ENCODE peak calls at places on chromosomes 13 and 19, in four cellular contexts. One of them, this sample, is unnamed.

GRCh38 chr13:86446311-86446710 is 647.1 kb upstream of the SLITRK6 start:
- DNase-seq in cardiac muscle cell: peak; percentile 22
- DNase-seq in Peyer's patch: no peak
- DNase-seq in MM.1S: no peak
- DNase-seq in this sample: no peak

GRCh38 chr13:48160879-48161278 is 66.0 kb upstream of the MED4 start:
- DNase-seq in Peyer's patch: no peak
- DNase-seq in cardiac muscle cell: peak; percentile 21
- DNase-seq in MM.1S: no peak
- DNase-seq in this sample: no peak

GRCh38 chr19:19602136-19602712 is 16.3 kb downstream of the PBX4 start:
- DNase-seq in Peyer's patch: no peak
- DNase-seq in cardiac muscle cell: no peak
- DNase-seq in MM.1S: no peak
- DNase-seq in this sample: no peak

GRCh38 chr13:37446503-37446902 is 152.1 kb downstream of the POSTN start:
- DNase-seq in Peyer's patch: no peak
- DNase-seq in MM.1S: no peak
- DNase-seq in cardiac muscle cell: peak; percentile 86
- DNase-seq in this sample: no peak

GRCh38 chr13:98275711-98276171 is 98.7 kb upstream of the RNF113B start:
- DNase-seq in Peyer's patch: no peak
- DNase-seq in MM.1S: no peak
- DNase-seq in cardiac muscle cell: no peak
- DNase-seq in this sample: no peak

GRCh38 chr19:33639034-33639681 is 17.4 kb downstream of the CHST8 start:
- DNase-seq in MM.1S: peak; percentile 60
- DNase-seq in cardiac muscle cell: no peak
- DNase-seq in Peyer's patch: no peak
- DNase-seq in this sample: no peak

GRCh38 chr13:112771139-112771876 is 81.5 kb downstream of the ATP11A start:
- DNase-seq in MM.1S: no peak
- DNase-seq in cardiac muscle cell: no peak
- DNase-seq in Peyer's patch: no peak
- DNase-seq in this sample: no peak

GRCh38 chr19:2129486-2129885 is 21.9 kb downstream of the AP3D1 start:
- DNase-seq in MM.1S: no peak
- DNase-seq in cardiac muscle cell: no peak
- DNase-seq in Peyer's patch: no peak
- DNase-seq in this sample: no peak

GRCh38 chr13:97540696-97541095 is 106.7 kb downstream of the RAP2A start:
- DNase-seq in MM.1S: no peak
- DNase-seq in Peyer's patch: no peak
- DNase-seq in cardiac muscle cell: peak; percentile 68
- DNase-seq in this sample: no peak

GRCh38 chr13:110593430-110594130 is 21.8 kb upstream of the NAXD start:
- DNase-seq in MM.1S: peak; percentile 69
- DNase-seq in Peyer's patch: no peak
- DNase-seq in cardiac muscle cell: peak; percentile 71
- DNase-seq in this sample: no peak

GRCh38 chr13:39596176-39596575 is 6.8 kb downstream of the LHFPL6 start:
- DNase-seq in cardiac muscle cell: no peak
- DNase-seq in Peyer's patch: no peak
- DNase-seq in MM.1S: no peak
- DNase-seq in this sample: no peak

GRCh38 chr13:113915012-113915763 is 51.3 kb upstream of the GAS6 start:
- DNase-seq in MM.1S: no peak
- DNase-seq in Peyer's patch: peak; percentile 33
- DNase-seq in cardiac muscle cell: no peak
- DNase-seq in this sample: no peak

GRCh38 chr13:55432814-55433213 is 1707.9 kb upstream of the PRR20A start:
- DNase-seq in MM.1S: no peak
- DNase-seq in Peyer's patch: no peak
- DNase-seq in cardiac muscle cell: no peak
- DNase-seq in this sample: no peak

GRCh38 chr13:61391426-61391825 is 24.2 kb downstream of the PCDH20 start:
- DNase-seq in cardiac muscle cell: no peak
- DNase-seq in Peyer's patch: no peak
- DNase-seq in MM.1S: peak; percentile 57
- DNase-seq in this sample: no peak

GRCh38 chr19:3075605-3076431 is 13.5 kb upstream of the TLE5 start:
- DNase-seq in MM.1S: peak; percentile 43
- DNase-seq in cardiac muscle cell: peak; percentile 43
- DNase-seq in Peyer's patch: peak; percentile 86
- DNase-seq in this sample: peak; percentile 75

DNA sequence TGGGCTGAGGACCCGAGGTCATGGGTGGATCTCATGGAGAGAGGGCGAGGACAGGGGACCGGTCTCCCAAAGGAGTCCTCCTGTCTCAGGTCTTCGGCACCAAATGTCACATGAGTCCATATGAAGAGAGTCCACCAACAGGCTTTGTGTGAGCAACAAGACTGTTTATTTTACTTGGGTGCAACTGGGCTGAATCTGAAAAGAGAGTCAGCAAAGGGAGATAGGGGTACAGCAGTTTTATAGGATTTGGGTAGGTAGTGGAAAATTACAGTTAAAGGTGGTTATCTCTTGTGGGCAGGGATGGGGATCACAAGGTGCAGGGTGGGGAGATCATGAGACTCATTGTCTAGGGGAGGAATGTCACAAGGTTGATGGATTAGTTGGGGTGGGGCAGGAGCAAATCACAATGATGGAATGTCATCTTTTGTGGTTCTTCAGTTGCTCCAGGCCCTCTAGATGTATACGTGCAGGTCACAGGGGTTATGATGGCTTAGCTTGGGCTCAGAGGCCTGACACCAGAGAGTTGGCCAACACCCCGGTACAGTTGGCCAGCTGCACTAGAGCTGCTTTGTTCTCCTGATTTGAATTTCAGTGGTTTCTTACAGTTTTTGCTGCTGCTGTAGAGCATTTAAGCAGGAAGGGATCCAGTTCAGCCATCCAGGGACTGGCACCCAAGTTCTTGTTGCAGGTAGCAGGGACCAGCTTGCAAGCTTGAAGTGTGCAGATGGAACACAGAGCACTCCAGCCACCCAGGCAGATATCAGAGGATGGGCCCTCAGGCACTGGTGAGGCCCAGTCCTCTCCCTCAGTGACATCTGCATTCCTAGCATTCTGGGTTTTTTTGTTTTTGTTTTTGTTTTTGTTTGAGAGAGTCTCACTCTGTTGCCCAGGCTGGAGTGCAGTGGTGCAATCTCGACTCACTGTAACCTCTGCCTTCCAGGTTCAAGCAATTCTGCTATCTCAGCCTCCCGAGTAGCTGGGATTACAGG is 26.4 kb upstream of the IGFL1 start:
- DNase-seq in cardiac muscle cell: no peak
- DNase-seq in Peyer's patch: no peak
- DNase-seq in MM.1S: no peak
- DNase-seq in this sample: no peak
- H3K9me3 ChIP-seq in cardiac muscle cell: no peaks in the 10 kb centered on the region
- H3K9me3 ChIP-seq in Peyer's patch: no peaks in the 10 kb centered on the region
- H3K9me3 ChIP-seq in MM.1S: no peaks in the 10 kb centered on the region
- H3K9me3 ChIP-seq in this sample: no peaks in the 10 kb centered on the region

DNA sequence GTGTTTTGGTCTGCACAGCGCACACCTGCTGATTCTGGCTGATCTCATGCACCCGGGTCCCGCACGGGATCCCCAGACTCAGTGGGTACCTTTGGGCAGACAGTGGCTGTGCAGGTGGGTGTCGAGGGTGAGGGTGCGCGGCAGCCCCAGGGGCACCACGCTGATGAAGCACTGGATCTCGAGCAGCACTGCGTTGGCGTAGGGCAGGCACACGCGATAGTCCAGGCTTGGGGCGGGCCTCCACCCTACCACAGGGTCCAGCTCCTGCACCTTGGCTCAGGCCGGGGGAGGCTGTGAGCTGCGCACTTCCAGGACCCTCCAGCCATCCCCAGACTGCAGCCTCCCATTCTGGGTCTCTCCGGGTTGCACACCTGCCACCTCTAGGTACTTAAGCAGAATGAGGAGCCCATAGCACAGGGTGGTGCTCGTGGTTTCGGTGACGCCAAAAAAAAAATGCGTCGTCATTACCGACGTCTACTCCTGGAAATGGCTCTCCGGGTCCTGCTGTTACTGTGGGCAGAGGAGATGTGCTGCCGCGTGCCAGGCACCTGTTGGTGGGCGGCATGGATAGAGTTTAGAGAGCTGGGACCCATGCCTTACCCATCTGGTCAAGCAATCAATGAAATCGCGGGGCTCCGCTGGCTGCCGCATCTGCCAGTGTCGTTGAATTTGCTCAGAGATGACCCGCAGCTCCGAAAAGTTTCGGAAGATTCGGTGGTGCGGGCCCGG is 10.5 kb downstream of the EGLN2 start:
- DNase-seq in MM.1S: no peak
- DNase-seq in Peyer's patch: no peak
- DNase-seq in cardiac muscle cell: no peak
- DNase-seq in this sample: no peak
- H3K27ac ChIP-seq in MM.1S: no peak overlapping the region
- H3K27ac ChIP-seq in Peyer's patch: no peak overlapping the region
- H3K27ac ChIP-seq in cardiac muscle cell: no peak overlapping the region
- H3K27ac ChIP-seq in this sample: peak overlapping the region; percentile 15

GRCh38 chr13:99955747-99956472 is 15.7 kb downstream of the ZIC5 start:
- DNase-seq in Peyer's patch: no peak
- DNase-seq in cardiac muscle cell: peak; percentile 57
- DNase-seq in MM.1S: no peak
- DNase-seq in this sample: no peak
- TF ChIP-seq CTCF in Peyer's patch: no peak
- TF ChIP-seq CTCF in cardiac muscle cell: no peak
- TF ChIP-seq CTCF in MM.1S: no peak
- TF ChIP-seq CTCF in this sample: no peak

DNA sequence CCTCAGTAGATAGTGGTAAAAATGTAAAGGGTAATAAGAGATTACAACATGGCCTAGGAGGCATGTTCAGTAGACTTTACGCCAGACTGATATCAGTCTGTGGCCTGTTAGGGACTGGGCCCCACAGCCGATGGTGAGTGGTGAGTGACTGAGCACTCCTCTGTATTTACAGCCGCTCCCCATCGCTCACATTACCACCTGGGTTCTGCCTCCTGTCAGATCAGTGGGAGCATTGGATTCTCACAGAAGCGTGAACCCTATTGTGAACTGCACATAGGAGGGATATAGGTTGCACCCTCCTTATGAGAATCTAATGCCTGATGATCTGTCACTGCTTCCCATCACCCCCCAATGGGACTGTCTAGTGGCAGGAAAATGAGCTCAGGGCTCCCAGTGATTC is 17.9 kb downstream of the NLRP11 start:
- DNase-seq in Peyer's patch: no peak
- DNase-seq in cardiac muscle cell: no peak
- DNase-seq in MM.1S: no peak
- DNase-seq in this sample: no peak
- H3K9me3 ChIP-seq in Peyer's patch: no peaks in the 10 kb centered on the region
- H3K9me3 ChIP-seq in cardiac muscle cell: no peaks in the 10 kb centered on the region
- H3K9me3 ChIP-seq in MM.1S: no peaks in the 10 kb centered on the region
- H3K9me3 ChIP-seq in this sample: no peaks in the 10 kb centered on the region

DNA sequence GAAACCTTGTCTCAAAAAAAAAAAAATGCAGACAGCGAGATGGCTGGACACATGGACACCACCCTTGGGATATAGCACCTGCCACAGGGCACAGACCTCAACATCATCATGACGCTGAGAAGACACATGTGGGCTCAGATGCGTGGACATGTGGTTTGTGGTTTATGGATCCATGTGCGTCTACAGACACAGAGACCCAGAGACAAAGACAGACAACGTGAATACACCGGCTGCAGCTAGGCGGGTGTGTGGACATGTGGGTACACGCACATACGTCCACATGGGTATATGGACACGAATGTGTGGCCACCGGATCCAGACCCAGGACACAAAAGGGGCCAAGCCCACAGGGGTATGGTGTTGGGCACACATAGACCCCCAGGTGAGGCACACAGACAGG is 1.3 kb downstream of the TNFSF14 start:
- DNase-seq in MM.1S: no peak
- DNase-seq in cardiac muscle cell: no peak
- DNase-seq in Peyer's patch: no peak
- DNase-seq in this sample: no peak
- H3K27ac ChIP-seq in MM.1S: no peak overlapping the region
- H3K27ac ChIP-seq in cardiac muscle cell: no peak overlapping the region
- H3K27ac ChIP-seq in Peyer's patch: no peak overlapping the region
- H3K27ac ChIP-seq in this sample: peak overlapping the region; percentile 23

DNA sequence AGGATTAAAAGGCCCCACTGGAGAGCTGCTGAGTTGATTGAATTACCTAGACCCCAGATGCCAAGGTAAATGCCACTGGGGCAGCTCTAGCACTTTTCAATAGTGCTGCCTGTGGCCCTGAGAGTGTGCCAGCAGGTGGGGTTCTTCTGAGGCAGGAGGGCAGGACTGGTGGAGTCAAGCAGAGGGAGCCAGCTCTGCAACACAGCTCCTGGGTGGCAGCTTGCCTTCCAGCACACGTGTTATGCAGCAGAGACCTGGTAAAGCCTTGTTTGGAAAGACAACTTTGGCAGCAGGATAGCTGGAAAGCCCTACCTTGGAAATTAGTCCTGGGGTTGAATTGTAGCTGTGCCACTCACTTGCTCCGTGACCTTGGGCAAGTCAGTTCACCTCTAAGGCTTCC is 306.6 kb downstream of the ATP8A2 start:
- DNase-seq in cardiac muscle cell: no peak
- DNase-seq in MM.1S: no peak
- DNase-seq in Peyer's patch: no peak
- DNase-seq in this sample: no peak
- TF ChIP-seq CTCF in cardiac muscle cell: no peak
- TF ChIP-seq CTCF in MM.1S: no peak
- TF ChIP-seq CTCF in Peyer's patch: no peak
- TF ChIP-seq CTCF in this sample: no peak

GRCh38 chr13:72186730-72187422 is 319.9 kb upstream of the DACH1 start:
- DNase-seq in Peyer's patch: no peak
- DNase-seq in cardiac muscle cell: no peak
- DNase-seq in MM.1S: no peak
- DNase-seq in this sample: no peak
- H3K9me3 ChIP-seq in Peyer's patch: no peaks in the 10 kb centered on the region
- H3K9me3 ChIP-seq in cardiac muscle cell: no peaks in the 10 kb centered on the region
- H3K9me3 ChIP-seq in MM.1S: no peaks in the 10 kb centered on the region
- H3K9me3 ChIP-seq in this sample: no peaks in the 10 kb centered on the region

This sample was measured in CD4-positive, alpha-beta T cell.